ENCODE peak calls at places on chromosomes 3 and 15, in four cellular contexts. K, G, N and E are unnamed samples.
A peak's percentile ranks its signal among the peaks of the same experiment; 100 is the strongest.

GRCh38 chr3:171614318-171614967 is 154.2 kb upstream of the TNIK start:
- DNase-seq in K (peak; percentile 41), N (no peak), G (no peak), E (no peak)

GRCh38 chr15:61383421-61383820 is 154.3 kb upstream of the RORA start:
- DNase-seq in N (no peak), G (no peak), K (no peak), E (no peak)

GRCh38 chr3:76212679-76213078 is 427.3 kb upstream of the ZNF717 start:
- DNase-seq in G (no peak), N (no peak), K (no peak), E (no peak)

GRCh38 chr3:77780621-77781020 is 740.7 kb downstream of the ROBO2 start:
- DNase-seq in G (no peak), N (no peak), K (no peak), E (no peak)

GRCh38 chr3:179969525-179969924 is 67.2 kb downstream of the PEX5L start:
- DNase-seq in G (peak; percentile 36), K (peak; percentile 46), N (no peak), E (no peak)

GRCh38 chr3:62708642-62709041 is 166.6 kb downstream of the CADPS start:
- DNase-seq in K (no peak), N (no peak), G (no peak), E (no peak)

GRCh38 chr3:54185740-54186139 is 63.4 kb downstream of the CACNA2D3 start:
- DNase-seq in K (no peak), N (no peak), G (no peak), E (no peak)

GRCh38 chr3:141708367-141708766 is 29.7 kb upstream of the RNF7 start:
- DNase-seq in G (no peak), K (no peak), N (no peak), E (no peak)

GRCh38 chr3:137460944-137461343 is 303.2 kb upstream of the SOX14 start:
- DNase-seq in N (no peak), K (no peak), G (no peak), E (no peak)

GRCh38 chr3:150733373-150733935 is 29.5 kb downstream of the SIAH2 start:
- DNase-seq in K (no peak), G (no peak), N (no peak), E (no peak)

GRCh38 chr3:49841126-49841525 is 15.2 kb downstream of the TRAIP start:
- DNase-seq in N (no peak), K (no peak), G (no peak), E (no peak)

GRCh38 chr3:194382196-194382891 is 12.8 kb upstream of the LRRC15 start:
- DNase-seq in G (no peak), N (no peak), K (no peak), E (no peak)

GRCh38 chr15:78620021-78620838 is 566 bp downstream of the CHRNA3 start:
- DNase-seq in N (no peak), G (no peak), K (no peak), E (no peak)

GRCh38 chr3:127691494-127691893 is 18.7 kb downstream of the ABTB1 start:
- DNase-seq in K (no peak), G (no peak), N (no peak), E (no peak)

GRCh38 chr3:46488735-46489361 is 8.9 kb upstream of the RTP3 start:
- DNase-seq in G (peak; percentile 85), K (peak; percentile 80), N (peak; percentile 93), E (peak; percentile 95)

GRCh38 chr3:31124368-31124767 is 229.9 kb upstream of the GADL1 start:
- DNase-seq in K (no peak), G (no peak), N (no peak), E (no peak)

GRCh38 chr3:116020495-116020894 is 397.2 kb downstream of the GAP43 start:
- DNase-seq in G (no peak), N (no peak), K (no peak), E (no peak)

GRCh38 chr3:72899349-72899765 is 11.5 kb downstream of the GXYLT2 start:
- DNase-seq in G (no peak), N (no peak), K (no peak), E (no peak)

GRCh38 chr3:30737746-30738499 is 131.5 kb downstream of the TGFBR2 start:
- DNase-seq in G (no peak), N (no peak), K (no peak), E (no peak)

GRCh38 chr3:10249833-10250232 is 1.6 kb downstream of the TATDN2 start:
- DNase-seq in N (no peak), G (no peak), K (no peak), E (no peak)

GRCh38 chr15:31487811-31488436 is 161.3 kb downstream of the KLF13 start:
- DNase-seq in K (peak; percentile 18), G (no peak), N (peak; percentile 43), E (peak; percentile 25)

GRCh38 chr3:197372076-197372661 is 73.8 kb upstream of the DLG1 start:
- DNase-seq in K (peak; percentile 87), G (peak; percentile 11), N (no peak), E (peak; percentile 60)

GRCh38 chr3:65961128-65961527 is 77.6 kb downstream of the MAGI1 start:
- DNase-seq in N (no peak), G (no peak), K (no peak), E (no peak)